ENCODE peak calls at places on chromosome 12, in five cellular contexts. U, N, E, K and A are unnamed samples.

GRCh38 chr12:14275886-14276285 is 89.6 kb upstream of the ATF7IP start:
- DNase-seq in U (no peak), K (no peak), N (no peak), E (peak), A (no peak)

GRCh38 chr12:114692558-114693531 is 8.9 kb upstream of the TBX3 start:
- DNase-seq in U (no peak), K (peak), E (no peak), N (no peak), A (no peak)

GRCh38 chr12:41368006-41368405 is 179.9 kb downstream of the PDZRN4 start:
- DNase-seq in K (no peak), N (no peak), E (peak), U (no peak), A (no peak)

GRCh38 chr12:41965996-41966395 is 178.7 kb downstream of the GXYLT1 start:
- DNase-seq in N (no peak), E (no peak), U (no peak), K (no peak), A (no peak)

GRCh38 chr12:68364893-68365725 is 32.9 kb upstream of the MDM1 start:
- DNase-seq in N (peak), K (peak), E (peak), U (peak), A (no peak)

GRCh38 chr12:66296171-66296683 is 6.1 kb upstream of the HELB start:
- DNase-seq in E (no peak), K (no peak), U (no peak), N (no peak), A (no peak)

GRCh38 chr12:25827141-25827540 is 131.3 kb upstream of the RASSF8 start:
- DNase-seq in K (no peak), U (no peak), N (no peak), E (no peak), A (no peak)

GRCh38 chr12:31362759-31363415 is 36.9 kb upstream of the SINHCAF start:
- DNase-seq in N (peak), E (peak), K (peak), U (peak), A (no peak)